ENCODE peak calls at places on chromosomes 6 and 20, in ten cellular contexts. One of them, this sample, is unnamed.

GRCh38 chr20:44805335-44805734 is 5.0 kb downstream of the RIMS4 start:
- DNase-seq in retinal pigment epithelial cell: no peak
- DNase-seq in AG09309: no peak
- DNase-seq in osteocyte: no peak
- DNase-seq in tibial nerve: no peak
- DNase-seq in ovary: no peak
- DNase-seq in fibroblast of pulmonary artery: no peak
- DNase-seq in heart left ventricle: no peak
- DNase-seq in nephron progenitor cell: no peak
- DNase-seq in gastrocnemius medialis: no peak
- DNase-seq in this sample: peak; percentile 2

GRCh38 chr6:102766946-102767345 is 1373.4 kb downstream of the GRIK2 start:
- DNase-seq in retinal pigment epithelial cell: peak; percentile 47
- DNase-seq in AG09309: no peak
- DNase-seq in osteocyte: no peak
- DNase-seq in tibial nerve: no peak
- DNase-seq in ovary: no peak
- DNase-seq in fibroblast of pulmonary artery: peak; percentile 12
- DNase-seq in heart left ventricle: no peak
- DNase-seq in nephron progenitor cell: no peak
- DNase-seq in gastrocnemius medialis: no peak
- DNase-seq in this sample: no peak

GRCh38 chr20:3038454-3038853 is 5.0 kb upstream of the GNRH2 start:
- DNase-seq in retinal pigment epithelial cell: no peak
- DNase-seq in AG09309: no peak
- DNase-seq in osteocyte: no peak
- DNase-seq in tibial nerve: no peak
- DNase-seq in ovary: no peak
- DNase-seq in fibroblast of pulmonary artery: no peak
- DNase-seq in heart left ventricle: no peak
- DNase-seq in nephron progenitor cell: no peak
- DNase-seq in gastrocnemius medialis: no peak
- DNase-seq in this sample: no peak

GRCh38 chr6:35392773-35393672 is 50.7 kb downstream of the PPARD start:
- DNase-seq in retinal pigment epithelial cell: no peak
- DNase-seq in AG09309: no peak
- DNase-seq in osteocyte: no peak
- DNase-seq in tibial nerve: no peak
- DNase-seq in ovary: peak; percentile 55
- DNase-seq in fibroblast of pulmonary artery: no peak
- DNase-seq in heart left ventricle: no peak
- DNase-seq in nephron progenitor cell: no peak
- DNase-seq in gastrocnemius medialis: no peak
- DNase-seq in this sample: no peak

GRCh38 chr6:133957780-133958242 is 4.8 kb downstream of the TBPL1 start:
- DNase-seq in retinal pigment epithelial cell: no peak
- DNase-seq in AG09309: no peak
- DNase-seq in osteocyte: no peak
- DNase-seq in tibial nerve: no peak
- DNase-seq in ovary: no peak
- DNase-seq in fibroblast of pulmonary artery: no peak
- DNase-seq in heart left ventricle: no peak
- DNase-seq in nephron progenitor cell: no peak
- DNase-seq in gastrocnemius medialis: no peak
- DNase-seq in this sample: no peak

GRCh38 chr6:4313044-4313686 is 177.8 kb upstream of the ECI2 start:
- DNase-seq in retinal pigment epithelial cell: peak; percentile 89
- DNase-seq in AG09309: peak; percentile 91
- DNase-seq in osteocyte: peak; percentile 89
- DNase-seq in tibial nerve: no peak
- DNase-seq in ovary: no peak
- DNase-seq in fibroblast of pulmonary artery: peak; percentile 98
- DNase-seq in heart left ventricle: peak; percentile 44
- DNase-seq in nephron progenitor cell: no peak
- DNase-seq in gastrocnemius medialis: no peak
- DNase-seq in this sample: peak; percentile 42

GRCh38 chr6:148945311-148946021 is 198.6 kb downstream of the UST start:
- DNase-seq in retinal pigment epithelial cell: no peak
- DNase-seq in AG09309: no peak
- DNase-seq in osteocyte: no peak
- DNase-seq in tibial nerve: no peak
- DNase-seq in ovary: no peak
- DNase-seq in fibroblast of pulmonary artery: no peak
- DNase-seq in heart left ventricle: no peak
- DNase-seq in nephron progenitor cell: no peak
- DNase-seq in gastrocnemius medialis: no peak
- DNase-seq in this sample: no peak

GRCh38 chr6:139378882-139379341 is 4.5 kb upstream of the CITED2 start:
- DNase-seq in retinal pigment epithelial cell: no peak
- DNase-seq in AG09309: no peak
- DNase-seq in osteocyte: no peak
- DNase-seq in tibial nerve: no peak
- DNase-seq in ovary: no peak
- DNase-seq in fibroblast of pulmonary artery: peak; percentile 28
- DNase-seq in heart left ventricle: no peak
- DNase-seq in nephron progenitor cell: no peak
- DNase-seq in gastrocnemius medialis: no peak
- DNase-seq in this sample: no peak

GRCh38 chr6:34484899-34485298 is 19.0 kb downstream of the PACSIN1 start:
- DNase-seq in retinal pigment epithelial cell: no peak
- DNase-seq in AG09309: no peak
- DNase-seq in osteocyte: no peak
- DNase-seq in tibial nerve: no peak
- DNase-seq in ovary: no peak
- DNase-seq in fibroblast of pulmonary artery: no peak
- DNase-seq in heart left ventricle: no peak
- DNase-seq in nephron progenitor cell: no peak
- DNase-seq in gastrocnemius medialis: no peak
- DNase-seq in this sample: no peak

GRCh38 chr20:58246346-58246745 is 17.9 kb upstream of the ANKRD60 start:
- DNase-seq in retinal pigment epithelial cell: no peak
- DNase-seq in AG09309: no peak
- DNase-seq in osteocyte: peak; percentile 75
- DNase-seq in tibial nerve: no peak
- DNase-seq in ovary: no peak
- DNase-seq in fibroblast of pulmonary artery: peak; percentile 57
- DNase-seq in heart left ventricle: no peak
- DNase-seq in nephron progenitor cell: no peak
- DNase-seq in gastrocnemius medialis: no peak
- DNase-seq in this sample: no peak

GRCh38 chr20:5834436-5835005 is 84.3 kb downstream of the SHLD1 start:
- DNase-seq in retinal pigment epithelial cell: no peak
- DNase-seq in AG09309: no peak
- DNase-seq in osteocyte: no peak
- DNase-seq in tibial nerve: no peak
- DNase-seq in ovary: no peak
- DNase-seq in fibroblast of pulmonary artery: no peak
- DNase-seq in heart left ventricle: no peak
- DNase-seq in nephron progenitor cell: no peak
- DNase-seq in gastrocnemius medialis: no peak
- DNase-seq in this sample: no peak

GRCh38 chr6:52517502-52518278 is 59.2 kb downstream of the TRAM2 start:
- DNase-seq in retinal pigment epithelial cell: peak; percentile 93
- DNase-seq in AG09309: peak; percentile 77
- DNase-seq in osteocyte: peak; percentile 91
- DNase-seq in tibial nerve: peak; percentile 55
- DNase-seq in ovary: peak; percentile 88
- DNase-seq in fibroblast of pulmonary artery: peak; percentile 98
- DNase-seq in heart left ventricle: peak; percentile 93
- DNase-seq in nephron progenitor cell: no peak
- DNase-seq in gastrocnemius medialis: peak; percentile 89
- DNase-seq in this sample: peak; percentile 94

GRCh38 chr20:19642861-19643260 is 115.2 kb upstream of the RIN2 start:
- DNase-seq in retinal pigment epithelial cell: no peak
- DNase-seq in AG09309: no peak
- DNase-seq in osteocyte: no peak
- DNase-seq in tibial nerve: no peak
- DNase-seq in ovary: no peak
- DNase-seq in fibroblast of pulmonary artery: no peak
- DNase-seq in heart left ventricle: no peak
- DNase-seq in nephron progenitor cell: no peak
- DNase-seq in gastrocnemius medialis: peak; percentile 23
- DNase-seq in this sample: no peak

GRCh38 chr20:18202966-18203365 is 65.3 kb downstream of the KAT14 start:
- DNase-seq in retinal pigment epithelial cell: no peak
- DNase-seq in AG09309: no peak
- DNase-seq in osteocyte: no peak
- DNase-seq in tibial nerve: no peak
- DNase-seq in ovary: no peak
- DNase-seq in fibroblast of pulmonary artery: no peak
- DNase-seq in heart left ventricle: no peak
- DNase-seq in nephron progenitor cell: no peak
- DNase-seq in gastrocnemius medialis: no peak
- DNase-seq in this sample: no peak

GRCh38 chr20:18195931-18196330 is 58.3 kb downstream of the KAT14 start:
- DNase-seq in retinal pigment epithelial cell: no peak
- DNase-seq in AG09309: no peak
- DNase-seq in osteocyte: no peak
- DNase-seq in tibial nerve: no peak
- DNase-seq in ovary: no peak
- DNase-seq in fibroblast of pulmonary artery: no peak
- DNase-seq in heart left ventricle: no peak
- DNase-seq in nephron progenitor cell: no peak
- DNase-seq in gastrocnemius medialis: no peak
- DNase-seq in this sample: no peak

GRCh38 chr20:18197382-18198070 is 59.9 kb downstream of the KAT14 start:
- DNase-seq in retinal pigment epithelial cell: no peak
- DNase-seq in AG09309: no peak
- DNase-seq in osteocyte: no peak
- DNase-seq in tibial nerve: no peak
- DNase-seq in ovary: no peak
- DNase-seq in fibroblast of pulmonary artery: no peak
- DNase-seq in heart left ventricle: no peak
- DNase-seq in nephron progenitor cell: no peak
- DNase-seq in gastrocnemius medialis: no peak
- DNase-seq in this sample: no peak
- TF ChIP-seq CTCF in retinal pigment epithelial cell: no peak
- TF ChIP-seq CTCF in AG09309: no peak
- TF ChIP-seq CTCF in osteocyte: no peak
- TF ChIP-seq CTCF in tibial nerve: no peak
- TF ChIP-seq CTCF in ovary: no peak
- TF ChIP-seq CTCF in fibroblast of pulmonary artery: no peak
- TF ChIP-seq CTCF in heart left ventricle: no peak
- TF ChIP-seq CTCF in nephron progenitor cell: no peak
- TF ChIP-seq CTCF in gastrocnemius medialis: no peak
- TF ChIP-seq CTCF in this sample: no peak

DNA sequence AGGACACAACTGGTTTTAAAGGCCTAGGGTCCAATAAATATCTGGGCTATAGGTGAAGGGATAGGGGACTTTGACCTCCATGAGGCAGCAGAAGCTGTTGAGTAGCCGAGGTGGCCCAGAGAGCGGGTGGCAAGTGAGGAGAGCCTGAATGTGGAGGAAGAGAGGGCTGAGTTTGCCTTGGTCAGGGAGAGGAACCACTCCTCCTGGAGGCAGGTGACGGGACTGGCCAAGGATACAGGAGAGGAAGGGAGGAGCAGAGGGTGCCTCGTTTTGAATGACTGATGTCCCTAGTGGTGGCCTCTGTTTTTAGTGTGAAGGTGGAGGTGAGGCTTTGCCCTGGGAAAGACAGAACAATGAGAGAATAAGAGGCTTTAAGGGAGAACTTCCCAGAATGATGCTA is 19.1 kb upstream of the AAR2 start:
- DNase-seq in retinal pigment epithelial cell: no peak
- DNase-seq in AG09309: no peak
- DNase-seq in osteocyte: no peak
- DNase-seq in tibial nerve: no peak
- DNase-seq in ovary: no peak
- DNase-seq in fibroblast of pulmonary artery: no peak
- DNase-seq in heart left ventricle: no peak
- DNase-seq in nephron progenitor cell: no peak
- DNase-seq in gastrocnemius medialis: no peak
- DNase-seq in this sample: no peak
- TF ChIP-seq CTCF in retinal pigment epithelial cell: peak; percentile 22
- TF ChIP-seq CTCF in AG09309: no peak
- TF ChIP-seq CTCF in osteocyte: no peak
- TF ChIP-seq CTCF in tibial nerve: no peak
- TF ChIP-seq CTCF in ovary: no peak
- TF ChIP-seq CTCF in fibroblast of pulmonary artery: no peak
- TF ChIP-seq CTCF in heart left ventricle: no peak
- TF ChIP-seq CTCF in nephron progenitor cell: peak; percentile 13
- TF ChIP-seq CTCF in gastrocnemius medialis: no peak
- TF ChIP-seq CTCF in this sample: no peak

GRCh38 chr6:31768717-31769257 is 6.3 kb downstream of the SAPCD1 start:
- DNase-seq in retinal pigment epithelial cell: no peak
- DNase-seq in AG09309: no peak
- DNase-seq in osteocyte: no peak
- DNase-seq in tibial nerve: no peak
- DNase-seq in ovary: no peak
- DNase-seq in fibroblast of pulmonary artery: no peak
- DNase-seq in heart left ventricle: no peak
- DNase-seq in nephron progenitor cell: no peak
- DNase-seq in gastrocnemius medialis: no peak
- DNase-seq in this sample: no peak
- TF ChIP-seq CTCF in retinal pigment epithelial cell: no peak
- TF ChIP-seq CTCF in AG09309: no peak
- TF ChIP-seq CTCF in osteocyte: no peak
- TF ChIP-seq CTCF in tibial nerve: no peak
- TF ChIP-seq CTCF in ovary: no peak
- TF ChIP-seq CTCF in fibroblast of pulmonary artery: no peak
- TF ChIP-seq CTCF in heart left ventricle: no peak
- TF ChIP-seq CTCF in nephron progenitor cell: no peak
- TF ChIP-seq CTCF in gastrocnemius medialis: no peak
- TF ChIP-seq CTCF in this sample: no peak

GRCh38 chr20:21129861-21130260 is 4.0 kb downstream of the KIZ start:
- DNase-seq in retinal pigment epithelial cell: no peak
- DNase-seq in AG09309: no peak
- DNase-seq in osteocyte: no peak
- DNase-seq in tibial nerve: no peak
- DNase-seq in ovary: no peak
- DNase-seq in fibroblast of pulmonary artery: no peak
- DNase-seq in heart left ventricle: no peak
- DNase-seq in nephron progenitor cell: no peak
- DNase-seq in gastrocnemius medialis: no peak
- DNase-seq in this sample: no peak

GRCh38 chr20:21125849-21126840 is at the start of gene KIZ:
- DNase-seq in retinal pigment epithelial cell: peak; percentile 62
- DNase-seq in AG09309: peak; percentile 71
- DNase-seq in osteocyte: peak; percentile 99
- DNase-seq in tibial nerve: peak; percentile 92
- DNase-seq in ovary: peak; percentile 99
- DNase-seq in fibroblast of pulmonary artery: peak; percentile 96
- DNase-seq in heart left ventricle: peak; percentile 97
- DNase-seq in nephron progenitor cell: peak; percentile 99
- DNase-seq in gastrocnemius medialis: peak; percentile 95
- DNase-seq in this sample: peak; percentile 94

GRCh38 chr20:21127201-21127981 is 1.5 kb downstream of the KIZ start:
- DNase-seq in retinal pigment epithelial cell: no peak
- DNase-seq in AG09309: no peak
- DNase-seq in osteocyte: no peak
- DNase-seq in tibial nerve: no peak
- DNase-seq in ovary: no peak
- DNase-seq in fibroblast of pulmonary artery: no peak
- DNase-seq in heart left ventricle: no peak
- DNase-seq in nephron progenitor cell: no peak
- DNase-seq in gastrocnemius medialis: no peak
- DNase-seq in this sample: no peak

GRCh38 chr20:21124190-21124589 is 1.7 kb upstream of the KIZ start:
- DNase-seq in retinal pigment epithelial cell: no peak
- DNase-seq in AG09309: no peak
- DNase-seq in osteocyte: no peak
- DNase-seq in tibial nerve: no peak
- DNase-seq in ovary: no peak
- DNase-seq in fibroblast of pulmonary artery: no peak
- DNase-seq in heart left ventricle: no peak
- DNase-seq in nephron progenitor cell: no peak
- DNase-seq in gastrocnemius medialis: no peak
- DNase-seq in this sample: no peak

GRCh38 chr20:21125072-21125848 is 622 bp upstream of the KIZ start:
- DNase-seq in retinal pigment epithelial cell: no peak
- DNase-seq in AG09309: no peak
- DNase-seq in osteocyte: no peak
- DNase-seq in tibial nerve: no peak
- DNase-seq in ovary: no peak
- DNase-seq in fibroblast of pulmonary artery: peak; percentile 50
- DNase-seq in heart left ventricle: peak; percentile 68
- DNase-seq in nephron progenitor cell: peak; percentile 34
- DNase-seq in gastrocnemius medialis: no peak
- DNase-seq in this sample: peak; percentile 42
- TF ChIP-seq CTCF in retinal pigment epithelial cell: peak; percentile 25
- TF ChIP-seq CTCF in AG09309: peak; percentile 25
- TF ChIP-seq CTCF in osteocyte: peak; percentile 39
- TF ChIP-seq CTCF in tibial nerve: no peak
- TF ChIP-seq CTCF in ovary: no peak
- TF ChIP-seq CTCF in fibroblast of pulmonary artery: peak; percentile 29
- TF ChIP-seq CTCF in heart left ventricle: no peak
- TF ChIP-seq CTCF in nephron progenitor cell: no peak
- TF ChIP-seq CTCF in gastrocnemius medialis: no peak
- TF ChIP-seq CTCF in this sample: no peak